ENCODE peak calls at places on chromosomes 5 and 9, in ten cellular contexts. L is Kasumi-1; O is hippocampal formation; B is lower leg skin; N is NCI-H1930; C is A549; H is stimulated activated naive CD8-positive, alpha-beta T cell treated with anti-CD3 and anti-CD28 coated beads, Interleukin-15, amount 100 ng/mL, for 72 hours; U is NCI-H1417; G is H9; F is neural progenitor cell. I is an unnamed sample.

GRCh38 chr5:175623086-175623485 is 34.8 kb upstream of the HRH2 start:
- DNase-seq in L (no peak), O (no peak), B (no peak), N (no peak), C (no peak), H (no peak), U (no peak), G (no peak), F (no peak), I (peak)

GRCh38 chr5:142720561-142721275 is 34.8 kb upstream of the FGF1 start:
- DNase-seq in L (no peak), O (no peak), B (no peak), N (no peak), C (no peak), H (no peak), U (peak), G (peak), F (no peak), I (no peak)

GRCh38 chr5:34474573-34475021 is 181.5 kb upstream of the RAI14 start:
- DNase-seq in L (peak), O (peak), B (no peak), N (peak), C (peak), H (no peak), U (peak), G (peak), F (peak), I (peak)

GRCh38 chr5:150644058-150644457 is 3.6 kb downstream of the SYNPO start:
- DNase-seq in L (no peak), O (no peak), B (no peak), N (no peak), C (no peak), H (no peak), U (no peak), G (no peak), F (peak), I (no peak)

GRCh38 chr5:149409268-149409948 is 30.3 kb upstream of the IL17B start:
- DNase-seq in L (no peak), O (no peak), B (no peak), N (no peak), C (no peak), H (no peak), U (no peak), G (peak), F (no peak), I (peak)

GRCh38 chr5:149760700-149761187 is 30.6 kb downstream of the PPARGC1B start:
- DNase-seq in L (no peak), O (no peak), B (no peak), N (no peak), C (no peak), H (no peak), U (no peak), G (no peak), F (no peak), I (no peak)

GRCh38 chr9:13088734-13089427 is 190.6 kb downstream of the MPDZ start:
- DNase-seq in L (peak), O (peak), B (no peak), N (peak), C (peak), H (no peak), U (peak), G (peak), F (peak), I (peak)

GRCh38 chr5:159873680-159874079 is 42.6 kb upstream of the ADRA1B start:
- DNase-seq in L (no peak), O (no peak), B (no peak), N (no peak), C (peak), H (no peak), U (no peak), G (no peak), F (no peak), I (no peak)

GRCh38 chr9:92710368-92710767 is 40.4 kb upstream of the IPPK start:
- DNase-seq in L (no peak), O (no peak), B (no peak), N (no peak), C (no peak), H (no peak), U (no peak), G (no peak), F (no peak), I (no peak)

GRCh38 chr5:123855630-123856029 is 343.7 kb downstream of the CSNK1G3 start:
- DNase-seq in L (no peak), O (no peak), B (no peak), N (no peak), C (no peak), H (no peak), U (peak), G (no peak), F (no peak), I (no peak)

GRCh38 chr5:158992104-158992740 is 107.5 kb downstream of the EBF1 start:
- DNase-seq in L (no peak), O (no peak), B (no peak), N (no peak), C (no peak), H (no peak), U (peak), G (no peak), F (no peak), I (no peak)

GRCh38 chr5:125327676-125328075 is 581.2 kb upstream of the ZNF608 start:
- DNase-seq in L (no peak), O (no peak), B (no peak), N (no peak), C (no peak), H (no peak), U (peak), G (no peak), F (no peak), I (no peak)

GRCh38 chr9:68998812-68999211 is 15.1 kb downstream of the PRKACG start:
- DNase-seq in L (peak), O (no peak), B (no peak), N (no peak), C (no peak), H (no peak), U (no peak), G (no peak), F (no peak), I (no peak)

GRCh38 chr9:94875300-94876063 is 149.0 kb downstream of the AOPEP start:
- DNase-seq in L (no peak), O (no peak), B (no peak), N (no peak), C (no peak), H (no peak), U (no peak), G (no peak), F (no peak), I (no peak)

GRCh38 chr5:132386644-132387286 is 17.3 kb downstream of the SLC22A5 start:
- DNase-seq in L (peak), O (peak), B (peak), N (no peak), C (peak), H (peak), U (peak), G (peak), F (peak), I (peak)

GRCh38 chr5:171835066-171835465 is 49.4 kb downstream of the SMIM23 start:
- DNase-seq in L (no peak), O (no peak), B (no peak), N (no peak), C (no peak), H (no peak), U (no peak), G (no peak), F (peak), I (no peak)